ENCODE peak calls at places on chromosomes 6 and 20, in four cellular contexts. G is memory B cell; F is stimulated activated CD4-positive, alpha-beta T cell treated with anti-CD3 and anti-CD28 coated beads, Interleukin-15, amount 100 ng/mL, for 1 hour; N is T1000. S is an unnamed sample.

GRCh38 chr20:9081423-9081966 is 12.6 kb downstream of the PLCB4 start:
- DNase-seq in G (no peak), N (no peak), F (no peak), S (no peak)

GRCh38 chr6:113380591-113380990 is 476.6 kb upstream of the MARCKS start:
- DNase-seq in N (no peak), G (no peak), F (no peak), S (no peak)

GRCh38 chr6:20263059-20263458 is 50.8 kb upstream of the MBOAT1 start:
- DNase-seq in G (no peak), F (no peak), N (no peak), S (no peak)

GRCh38 chr6:16812993-16813392 is 51.7 kb upstream of the ATXN1 start:
- DNase-seq in F (no peak), G (no peak), N (no peak), S (no peak)

GRCh38 chr20:46951405-46951804 is 56.8 kb downstream of the EYA2 start:
- DNase-seq in G (no peak), F (no peak), N (peak; percentile 29), S (no peak)

GRCh38 chr6:144283781-144284473 is 1.2 kb upstream of the UTRN start:
- DNase-seq in F (no peak), G (no peak), N (no peak), S (no peak)

GRCh38 chr6:27176096-27176495 is 71.4 kb upstream of the PRSS16 start:
- DNase-seq in N (no peak), F (no peak), G (no peak), S (no peak)

GRCh38 chr6:53737746-53738145 is 57.1 kb upstream of the LRRC1 start:
- DNase-seq in F (no peak), N (no peak), G (no peak), S (no peak)

GRCh38 chr6:77010931-77011542 is 452.3 kb downstream of the HTR1B start:
- DNase-seq in N (no peak), F (no peak), G (no peak), S (no peak)